ENCODE peak calls at places on chromosomes 12 and 14, in eight cellular contexts. V is T-helper 1 cell; Q is stromal cell of bone marrow; T is non-pigmented ciliary epithelial cell; A is CD4-positive, alpha-beta T cell; E is T-helper 2 cell; M is activated gamma-delta T cell treated with Interleukin-2 at 50 U/mL for 16 hours; H is NCI-H1436. K is an unnamed sample.

GRCh38 chr14:74568380-74568649 is 43.7 kb downstream of the LTBP2 start:
- DNase-seq in T (no peak), A (no peak), E (no peak), V (no peak), Q (no peak), M (no peak), H (no peak), K (no peak)

GRCh38 chr14:49089078-49089477 is 497.1 kb downstream of the RPS29 start:
- DNase-seq in A (no peak), T (no peak), V (no peak), E (no peak), H (no peak), Q (no peak), M (no peak), K (no peak)

GRCh38 chr12:29655861-29656260 is 127.9 kb downstream of the TMTC1 start:
- DNase-seq in T (no peak), M (no peak), V (no peak), Q (no peak), E (no peak), A (no peak), H (no peak), K (no peak)

GRCh38 chr14:52021971-52022600 is 32.7 kb downstream of the RTRAF start:
- DNase-seq in H (no peak), V (no peak), A (no peak), T (no peak), E (no peak), M (no peak), Q (no peak), K (no peak)

GRCh38 chr12:62210422-62210821 is 49.8 kb upstream of the USP15 start:
- DNase-seq in T (no peak), E (no peak), M (peak), Q (peak), V (peak), H (no peak), A (peak), K (no peak)

GRCh38 chr14:75294649-75295033 is 16.0 kb downstream of the FOS start:
- DNase-seq in V (no peak), E (no peak), A (no peak), M (no peak), Q (no peak), T (no peak), H (no peak), K (no peak)

GRCh38 chr12:52056801-52057613 is 5.8 kb downstream of the NR4A1 start:
- DNase-seq in T (no peak), Q (no peak), E (no peak), H (no peak), M (no peak), A (no peak), V (no peak), K (no peak)

GRCh38 chr12:8037046-8037663 is 4.6 kb downstream of the FOXJ2 start:
- DNase-seq in V (no peak), A (no peak), Q (no peak), H (no peak), T (no peak), M (no peak), E (no peak), K (no peak)

GRCh38 chr14:54893151-54893760 is 9.4 kb downstream of the GCH1 start:
- DNase-seq in Q (no peak), H (peak), T (peak), E (no peak), A (peak), V (no peak), M (peak), K (no peak)

GRCh38 chr14:75539165-75539561 is 16.9 kb downstream of the BATF start:
- DNase-seq in Q (no peak), E (no peak), A (no peak), T (no peak), H (no peak), M (no peak), V (no peak), K (no peak)

GRCh38 chr14:103097244-103097993 is 2.9 kb downstream of the EXOC3L4 start:
- DNase-seq in H (no peak), Q (no peak), M (no peak), A (no peak), V (no peak), E (no peak), T (no peak), K (no peak)

GRCh38 chr12:67645571-67645970 is 3.0 kb upstream of the DYRK2 start:
- DNase-seq in H (no peak), M (no peak), Q (no peak), T (peak), E (no peak), V (no peak), A (no peak), K (no peak)

GRCh38 chr12:9866786-9867379 is 2.3 kb downstream of the CLEC2B start:
- DNase-seq in M (no peak), E (no peak), H (no peak), T (no peak), V (no peak), A (no peak), Q (no peak), K (no peak)

GRCh38 chr14:65103150-65103760 is 938 bp upstream of the MAX start:
- DNase-seq in E (no peak), A (no peak), H (no peak), Q (no peak), T (no peak), M (no peak), V (no peak), K (no peak)

GRCh38 chr12:15200703-15201102 is 20.5 kb downstream of the RERG start:
- DNase-seq in T (no peak), E (no peak), V (no peak), H (no peak), Q (no peak), A (no peak), M (no peak), K (no peak)

GRCh38 chr12:46390304-46390703 is 17.7 kb upstream of the SLC38A2 start:
- DNase-seq in Q (no peak), H (no peak), V (no peak), E (no peak), M (no peak), T (no peak), A (no peak), K (no peak)

GRCh38 chr14:75800792-75801191 is 139.7 kb downstream of the TTLL5 start:
- DNase-seq in T (no peak), Q (no peak), M (no peak), A (no peak), E (no peak), V (no peak), H (no peak), K (no peak)

GRCh38 chr12:25197608-25198007 is 2.6 kb downstream of the ETFRF1 start:
- DNase-seq in H (no peak), Q (no peak), T (no peak), A (no peak), M (no peak), V (no peak), E (no peak), K (no peak)

GRCh38 chr14:100534528-100535286 is 52.5 kb downstream of the BEGAIN start:
- DNase-seq in A (no peak), V (no peak), H (no peak), T (no peak), Q (no peak), M (peak), E (no peak), K (no peak)

GRCh38 chr12:111361717-111362576 is 6.9 kb downstream of the PHETA1 start:
- DNase-seq in A (no peak), Q (no peak), V (no peak), T (no peak), H (no peak), M (no peak), E (no peak), K (no peak)

GRCh38 chr12:89525824-89526770 is at the start of gene POC1B:
- DNase-seq in T (peak), H (peak), M (peak), A (peak), Q (peak), E (peak), V (peak), K (peak)

GRCh38 chr12:87509233-87509820 is 519.9 kb downstream of the C12orf50 start:
- DNase-seq in E (no peak), H (peak), A (no peak), M (no peak), V (no peak), Q (peak), T (peak), K (no peak)

GRCh38 chr12:89928467-89928866 is 219.8 kb upstream of the ATP2B1 start:
- DNase-seq in H (no peak), E (no peak), A (no peak), V (no peak), Q (no peak), T (no peak), M (no peak), K (no peak)